ENCODE peak calls at places on chromosomes 5 and 9, in nine cellular contexts. S, M, H, D, G, V, K, C and P are unnamed samples.

GRCh38 chr9:93254806-93255519 is 71.0 kb downstream of the WNK2 start:
- DNase-seq in S (no peak), M (peak; percentile 0), H (no peak), D (no peak), G (peak; percentile 53), V (peak; percentile 18), K (no peak), C (no peak), P (no peak)

GRCh38 chr5:370959-371810 is 49.7 kb downstream of the AHRR start:
- DNase-seq in S (no peak), M (no peak), H (no peak), D (no peak), G (peak; percentile 56), V (peak; percentile 22), K (peak; percentile 55), C (no peak), P (no peak)

GRCh38 chr9:96522371-96522770 is 72.4 kb downstream of the HABP4 start:
- DNase-seq in S (no peak), M (no peak), H (no peak), D (no peak), G (no peak), V (no peak), K (no peak), C (no peak), P (no peak)

GRCh38 chr5:76144892-76145291 is 61.7 kb downstream of the SV2C start:
- DNase-seq in S (no peak), M (no peak), H (no peak), D (no peak), G (no peak), V (no peak), K (no peak), C (no peak), P (no peak)

GRCh38 chr5:62640437-62640836 is 61.8 kb downstream of the LRRC70 start:
- DNase-seq in S (no peak), M (no peak), H (no peak), D (no peak), G (no peak), V (no peak), K (no peak), C (no peak), P (no peak)

GRCh38 chr9:89593776-89594427 is 10.9 kb upstream of the GADD45G start:
- DNase-seq in S (peak; percentile 66), M (no peak), H (peak; percentile 31), D (no peak), G (no peak), V (peak; percentile 72), K (peak; percentile 61), C (peak; percentile 56), P (peak; percentile 37)

GRCh38 chr5:72106922-72107873 is at the start of gene MAP1B:
- DNase-seq in S (peak; percentile 33), M (no peak), H (peak; percentile 24), D (no peak), G (peak; percentile 83), V (no peak), K (peak; percentile 73), C (peak; percentile 86), P (no peak)

GRCh38 chr9:22073349-22073748 is 64.2 kb upstream of the CDKN2B start:
- DNase-seq in S (no peak), M (no peak), H (no peak), D (no peak), G (no peak), V (no peak), K (no peak), C (no peak), P (no peak)

GRCh38 chr5:65776707-65777141 is 54.7 kb downstream of the NLN start:
- DNase-seq in S (no peak), M (no peak), H (no peak), D (no peak), G (no peak), V (no peak), K (peak; percentile 50), C (no peak), P (no peak)

GRCh38 chr5:142324377-142324870 is 397 bp downstream of the SPRY4 start:
- DNase-seq in S (peak; percentile 34), M (no peak), H (no peak), D (no peak), G (peak; percentile 79), V (no peak), K (peak; percentile 86), C (no peak), P (no peak)
- H3K27ac ChIP-seq in S (peak overlapping the region; percentile 54), M (peak overlapping the region; percentile 96), H (peak overlapping the region; percentile 81), D (peak overlapping the region; percentile 95), G (peak overlapping the region; percentile 95), V (peak overlapping the region; percentile 88), K (peak overlapping the region; percentile 91), C (peak overlapping the region; percentile 89), P (no peak overlapping the region)

GRCh38 chr5:41507501-41507900 is 2.9 kb downstream of the PLCXD3 start:
- DNase-seq in S (no peak), M (no peak), H (no peak), D (no peak), G (no peak), V (no peak), K (no peak), C (no peak), P (no peak)
- H3K27ac ChIP-seq in S (no peak overlapping the region), M (no peak overlapping the region), H (no peak overlapping the region), D (no peak overlapping the region), G (no peak overlapping the region), V (no peak overlapping the region), K (no peak overlapping the region), C (no peak overlapping the region), P (no peak overlapping the region)

GRCh38 chr9:133786371-133786753 is 48.2 kb upstream of the SARDH start:
- DNase-seq in S (no peak), M (no peak), H (no peak), D (no peak), G (no peak), V (no peak), K (no peak), C (no peak), P (no peak)
- H3K27ac ChIP-seq in S (no peak overlapping the region), M (no peak overlapping the region), H (no peak overlapping the region), D (no peak overlapping the region), G (no peak overlapping the region), V (no peak overlapping the region), K (no peak overlapping the region), C (no peak overlapping the region), P (no peak overlapping the region)

GRCh38 chr5:127003798-127004495 is 26.4 kb downstream of the MARCHF3 start:
- DNase-seq in S (no peak), M (no peak), H (no peak), D (no peak), G (no peak), V (peak; percentile 45), K (no peak), C (no peak), P (no peak)

GRCh38 chr5:127008300-127008975 is 21.9 kb downstream of the MARCHF3 start:
- DNase-seq in S (no peak), M (no peak), H (no peak), D (no peak), G (no peak), V (no peak), K (no peak), C (no peak), P (no peak)

GRCh38 chr5:127004721-127005120 is 25.6 kb downstream of the MARCHF3 start:
- DNase-seq in S (no peak), M (no peak), H (no peak), D (no peak), G (no peak), V (no peak), K (no peak), C (no peak), P (no peak)

GRCh38 chr5:127007522-127007921 is 22.8 kb downstream of the MARCHF3 start:
- DNase-seq in S (no peak), M (no peak), H (no peak), D (no peak), G (no peak), V (no peak), K (no peak), C (no peak), P (no peak)

DNA sequence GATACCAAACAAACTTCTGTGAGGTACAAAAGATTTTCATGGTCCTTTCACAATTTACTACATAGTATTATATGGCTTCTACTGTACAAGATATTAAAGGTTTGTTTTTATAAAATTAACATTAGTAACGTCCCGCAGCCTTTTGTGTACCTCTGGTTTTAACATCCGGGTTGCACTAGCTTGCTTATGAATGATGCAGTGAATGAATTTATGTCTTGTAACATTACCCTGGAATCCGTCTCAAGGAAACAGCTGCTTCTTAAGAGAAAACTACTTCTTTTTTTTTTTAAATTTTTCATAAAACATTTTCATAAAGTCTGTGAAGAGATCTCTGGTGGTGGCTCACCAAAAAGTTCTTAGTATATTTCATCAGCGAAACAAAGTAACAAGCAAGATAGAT is 23.6 kb downstream of the MARCHF3 start:
- DNase-seq in S (no peak), M (no peak), H (no peak), D (no peak), G (no peak), V (no peak), K (peak; percentile 45), C (no peak), P (no peak)
- H3K27ac ChIP-seq in S (no peak overlapping the region), M (no peak overlapping the region), H (no peak overlapping the region), D (no peak overlapping the region), G (no peak overlapping the region), V (no peak overlapping the region), K (no peak overlapping the region), C (no peak overlapping the region), P (no peak overlapping the region)